ENCODE peak calls at places on chromosomes 11 and 22, in nine cellular contexts. One of them, this sample, is unnamed.

GRCh38 chr11:34483475-34483874 is 30.1 kb downstream of the ELF5 start:
- DNase-seq in stimulated activated naive CD4-positive, alpha-beta T cell: no peak
- DNase-seq in NCI-H187: no peak
- DNase-seq in heart left ventricle: no peak
- DNase-seq in NCI-H1417: no peak
- DNase-seq in AG08395: no peak
- DNase-seq in T-helper 9 cell: no peak
- DNase-seq in AG09309: no peak
- DNase-seq in breast epithelium: no peak
- DNase-seq in this sample: no peak

GRCh38 chr11:118068206-118068944 is 8.5 kb upstream of the TMPRSS4 start:
- DNase-seq in stimulated activated naive CD4-positive, alpha-beta T cell: no peak
- DNase-seq in NCI-H187: no peak
- DNase-seq in heart left ventricle: no peak
- DNase-seq in NCI-H1417: no peak
- DNase-seq in AG08395: no peak
- DNase-seq in T-helper 9 cell: no peak
- DNase-seq in AG09309: no peak
- DNase-seq in breast epithelium: no peak
- DNase-seq in this sample: no peak

GRCh38 chr22:42313204-42313603 is 42.8 kb upstream of the TCF20 start:
- DNase-seq in stimulated activated naive CD4-positive, alpha-beta T cell: no peak
- DNase-seq in NCI-H187: no peak
- DNase-seq in heart left ventricle: no peak
- DNase-seq in NCI-H1417: peak
- DNase-seq in AG08395: no peak
- DNase-seq in T-helper 9 cell: no peak
- DNase-seq in AG09309: no peak
- DNase-seq in breast epithelium: no peak
- DNase-seq in this sample: no peak

GRCh38 chr11:106961518-106961917 is 56.8 kb downstream of the GUCY1A2 start:
- DNase-seq in stimulated activated naive CD4-positive, alpha-beta T cell: no peak
- DNase-seq in NCI-H187: no peak
- DNase-seq in heart left ventricle: no peak
- DNase-seq in NCI-H1417: no peak
- DNase-seq in AG08395: peak
- DNase-seq in T-helper 9 cell: no peak
- DNase-seq in AG09309: peak
- DNase-seq in breast epithelium: no peak
- DNase-seq in this sample: peak

GRCh38 chr11:84465040-84465439 is 1162.1 kb downstream of the DLG2 start:
- DNase-seq in stimulated activated naive CD4-positive, alpha-beta T cell: no peak
- DNase-seq in NCI-H187: no peak
- DNase-seq in heart left ventricle: no peak
- DNase-seq in NCI-H1417: no peak
- DNase-seq in AG08395: no peak
- DNase-seq in T-helper 9 cell: no peak
- DNase-seq in AG09309: peak
- DNase-seq in breast epithelium: no peak
- DNase-seq in this sample: peak

GRCh38 chr11:34316347-34317037 is 41.3 kb downstream of the ABTB2 start:
- DNase-seq in stimulated activated naive CD4-positive, alpha-beta T cell: no peak
- DNase-seq in NCI-H187: no peak
- DNase-seq in heart left ventricle: no peak
- DNase-seq in NCI-H1417: no peak
- DNase-seq in AG08395: no peak
- DNase-seq in T-helper 9 cell: no peak
- DNase-seq in AG09309: no peak
- DNase-seq in breast epithelium: no peak
- DNase-seq in this sample: peak

GRCh38 chr22:50675553-50676199 is 3.1 kb downstream of the SHANK3 start:
- DNase-seq in stimulated activated naive CD4-positive, alpha-beta T cell: no peak
- DNase-seq in NCI-H187: no peak
- DNase-seq in heart left ventricle: no peak
- DNase-seq in NCI-H1417: no peak
- DNase-seq in AG08395: no peak
- DNase-seq in T-helper 9 cell: no peak
- DNase-seq in AG09309: no peak
- DNase-seq in breast epithelium: no peak
- DNase-seq in this sample: no peak

GRCh38 chr11:71285111-71285510 is 32.7 kb upstream of the SHANK2 start:
- DNase-seq in stimulated activated naive CD4-positive, alpha-beta T cell: no peak
- DNase-seq in NCI-H187: no peak
- DNase-seq in heart left ventricle: no peak
- DNase-seq in NCI-H1417: no peak
- DNase-seq in AG08395: no peak
- DNase-seq in T-helper 9 cell: no peak
- DNase-seq in AG09309: no peak
- DNase-seq in breast epithelium: no peak
- DNase-seq in this sample: no peak

This sample was measured in myocyte.